ENCODE peak calls at places on chromosomes 6 and 20, in six cellular contexts. One of them, this sample, is unnamed.

GRCh38 chr6:28747631-28748157 is 176.1 kb downstream of the TRIM27 start:
- DNase-seq in left lung: no peak
- DNase-seq in tibial nerve: no peak
- DNase-seq in brain microvascular endothelial cell: peak
- DNase-seq in PC-9: peak
- DNase-seq in NB4: peak
- DNase-seq in this sample: peak

GRCh38 chr6:110270166-110270565 is 88.0 kb downstream of the METTL24 start:
- DNase-seq in left lung: no peak
- DNase-seq in tibial nerve: no peak
- DNase-seq in brain microvascular endothelial cell: no peak
- DNase-seq in PC-9: no peak
- DNase-seq in NB4: no peak
- DNase-seq in this sample: no peak

GRCh38 chr6:105346052-105346451 is 56.8 kb downstream of the PREP start:
- DNase-seq in left lung: no peak
- DNase-seq in tibial nerve: no peak
- DNase-seq in brain microvascular endothelial cell: peak
- DNase-seq in PC-9: peak
- DNase-seq in NB4: no peak
- DNase-seq in this sample: peak

GRCh38 chr6:52973013-52973412 is 22.1 kb downstream of the GSTA4 start:
- DNase-seq in left lung: no peak
- DNase-seq in tibial nerve: no peak
- DNase-seq in brain microvascular endothelial cell: no peak
- DNase-seq in PC-9: no peak
- DNase-seq in NB4: no peak
- DNase-seq in this sample: no peak

GRCh38 chr20:19129976-19130612 is 82.3 kb upstream of the SLC24A3 start:
- DNase-seq in left lung: no peak
- DNase-seq in tibial nerve: no peak
- DNase-seq in brain microvascular endothelial cell: no peak
- DNase-seq in PC-9: no peak
- DNase-seq in NB4: no peak
- DNase-seq in this sample: no peak

GRCh38 chr6:48134246-48134645 is 23.2 kb upstream of the PTCHD4 start:
- DNase-seq in left lung: no peak
- DNase-seq in tibial nerve: no peak
- DNase-seq in brain microvascular endothelial cell: no peak
- DNase-seq in PC-9: no peak
- DNase-seq in NB4: no peak
- DNase-seq in this sample: no peak

GRCh38 chr6:169073311-169073710 is 180.3 kb downstream of the THBS2 start:
- DNase-seq in left lung: no peak
- DNase-seq in tibial nerve: no peak
- DNase-seq in brain microvascular endothelial cell: peak
- DNase-seq in PC-9: no peak
- DNase-seq in NB4: no peak
- DNase-seq in this sample: peak

GRCh38 chr20:56540415-56540814 is 7.4 kb downstream of the FAM209B start:
- DNase-seq in left lung: no peak
- DNase-seq in tibial nerve: no peak
- DNase-seq in brain microvascular endothelial cell: peak
- DNase-seq in PC-9: no peak
- DNase-seq in NB4: peak
- DNase-seq in this sample: peak

GRCh38 chr20:19222520-19223040 is 10.1 kb downstream of the SLC24A3 start:
- DNase-seq in left lung: no peak
- DNase-seq in tibial nerve: no peak
- DNase-seq in brain microvascular endothelial cell: no peak
- DNase-seq in PC-9: no peak
- DNase-seq in NB4: no peak
- DNase-seq in this sample: no peak

GRCh38 chr6:127471379-127472255 is 12.4 kb upstream of the KIAA0408 start:
- DNase-seq in left lung: no peak
- DNase-seq in tibial nerve: no peak
- DNase-seq in brain microvascular endothelial cell: no peak
- DNase-seq in PC-9: no peak
- DNase-seq in NB4: no peak
- DNase-seq in this sample: peak

GRCh38 chr6:12555267-12555666 is 161.3 kb upstream of the PHACTR1 start:
- DNase-seq in left lung: no peak
- DNase-seq in tibial nerve: no peak
- DNase-seq in brain microvascular endothelial cell: peak
- DNase-seq in PC-9: peak
- DNase-seq in NB4: no peak
- DNase-seq in this sample: peak

GRCh38 chr20:62775206-62775605 is 21.1 kb upstream of the MRGBP start:
- DNase-seq in left lung: peak
- DNase-seq in tibial nerve: no peak
- DNase-seq in brain microvascular endothelial cell: no peak
- DNase-seq in PC-9: no peak
- DNase-seq in NB4: no peak
- DNase-seq in this sample: no peak

GRCh38 chr20:64176548-64177419 is 12.5 kb downstream of the MYT1 start:
- DNase-seq in left lung: no peak
- DNase-seq in tibial nerve: no peak
- DNase-seq in brain microvascular endothelial cell: no peak
- DNase-seq in PC-9: no peak
- DNase-seq in NB4: no peak
- DNase-seq in this sample: no peak

GRCh38 chr20:58547527-58548475 is 32.6 kb upstream of the APCDD1L start:
- DNase-seq in left lung: no peak
- DNase-seq in tibial nerve: no peak
- DNase-seq in brain microvascular endothelial cell: peak
- DNase-seq in PC-9: peak
- DNase-seq in NB4: no peak
- DNase-seq in this sample: no peak

GRCh38 chr6:161476711-161477110 is 202.8 kb upstream of the AGPAT4 start:
- DNase-seq in left lung: no peak
- DNase-seq in tibial nerve: no peak
- DNase-seq in brain microvascular endothelial cell: no peak
- DNase-seq in PC-9: no peak
- DNase-seq in NB4: no peak
- DNase-seq in this sample: peak

GRCh38 chr6:54588176-54588575 is 258.4 kb upstream of the FAM83B start:
- DNase-seq in left lung: no peak
- DNase-seq in tibial nerve: no peak
- DNase-seq in brain microvascular endothelial cell: no peak
- DNase-seq in PC-9: no peak
- DNase-seq in NB4: no peak
- DNase-seq in this sample: peak

GRCh38 chr6:2103644-2104523 is 141.5 kb downstream of the GMDS start:
- DNase-seq in left lung: no peak
- DNase-seq in tibial nerve: no peak
- DNase-seq in brain microvascular endothelial cell: peak
- DNase-seq in PC-9: peak
- DNase-seq in NB4: peak
- DNase-seq in this sample: peak

GRCh38 chr6:56004421-56004820 is 129.0 kb upstream of the BMP5 start:
- DNase-seq in left lung: no peak
- DNase-seq in tibial nerve: no peak
- DNase-seq in brain microvascular endothelial cell: peak
- DNase-seq in PC-9: no peak
- DNase-seq in NB4: peak
- DNase-seq in this sample: peak

GRCh38 chr6:24865161-24865560 is 66.4 kb upstream of the ARMH2 start:
- DNase-seq in left lung: no peak
- DNase-seq in tibial nerve: no peak
- DNase-seq in brain microvascular endothelial cell: no peak
- DNase-seq in PC-9: no peak
- DNase-seq in NB4: no peak
- DNase-seq in this sample: no peak

GRCh38 chr6:24861934-24862333 is 63.2 kb upstream of the ARMH2 start:
- DNase-seq in left lung: no peak
- DNase-seq in tibial nerve: no peak
- DNase-seq in brain microvascular endothelial cell: no peak
- DNase-seq in PC-9: no peak
- DNase-seq in NB4: peak
- DNase-seq in this sample: no peak

GRCh38 chr6:24868765-24869164 is 67.0 kb downstream of the RIPOR2 start:
- DNase-seq in left lung: no peak
- DNase-seq in tibial nerve: no peak
- DNase-seq in brain microvascular endothelial cell: no peak
- DNase-seq in PC-9: no peak
- DNase-seq in NB4: no peak
- DNase-seq in this sample: no peak

GRCh38 chr6:24864345-24864744 is 65.6 kb upstream of the ARMH2 start:
- DNase-seq in left lung: no peak
- DNase-seq in tibial nerve: no peak
- DNase-seq in brain microvascular endothelial cell: peak
- DNase-seq in PC-9: no peak
- DNase-seq in NB4: no peak
- DNase-seq in this sample: peak

DNA sequence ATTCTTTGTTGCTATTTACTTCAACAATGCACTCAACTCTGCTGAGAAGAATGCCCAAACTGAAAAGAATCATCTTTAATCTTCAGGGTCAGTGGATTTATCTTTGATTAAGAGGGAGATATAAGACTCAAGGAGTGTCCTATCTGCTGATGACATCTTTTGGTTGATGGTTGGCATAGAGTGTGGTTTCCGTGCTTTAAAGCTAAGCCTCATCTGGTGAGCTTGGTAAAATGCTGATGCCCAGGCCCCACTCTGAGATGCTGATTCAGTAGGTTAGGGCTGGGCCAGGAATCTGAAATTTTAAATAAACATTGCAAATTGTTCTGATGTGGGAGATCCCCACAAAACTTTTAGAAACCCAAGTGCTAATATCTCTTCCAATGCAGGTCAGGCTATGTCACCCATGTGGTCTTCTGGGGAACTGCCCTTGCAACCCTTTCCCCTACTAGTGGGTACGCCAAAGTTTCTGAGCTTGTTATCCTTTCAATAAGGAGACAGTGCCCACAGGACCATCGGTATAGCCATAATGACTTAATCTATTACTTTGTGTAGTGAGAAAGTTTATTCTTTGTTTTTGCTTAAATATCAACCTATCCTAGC is 68.5 kb upstream of the ARMH2 start:
- DNase-seq in left lung: no peak
- DNase-seq in tibial nerve: no peak
- DNase-seq in brain microvascular endothelial cell: no peak
- DNase-seq in PC-9: no peak
- DNase-seq in NB4: no peak
- DNase-seq in this sample: no peak
- TF ChIP-seq CTCF in left lung: no peak
- TF ChIP-seq CTCF in tibial nerve: no peak
- TF ChIP-seq CTCF in brain microvascular endothelial cell: peak
- TF ChIP-seq CTCF in PC-9: no peak
- TF ChIP-seq CTCF in NB4: no peak
- TF ChIP-seq CTCF in this sample: no peak

GRCh38 chr6:165552248-165552736 is 110.7 kb downstream of the PDE10A start:
- DNase-seq in left lung: no peak
- DNase-seq in tibial nerve: no peak
- DNase-seq in brain microvascular endothelial cell: no peak
- DNase-seq in PC-9: no peak
- DNase-seq in NB4: no peak
- DNase-seq in this sample: no peak
- H3K4me3 ChIP-seq in left lung: no peak
- H3K4me3 ChIP-seq in tibial nerve: no peak
- H3K4me3 ChIP-seq in brain microvascular endothelial cell: no peak
- H3K4me3 ChIP-seq in PC-9: no peak
- H3K4me3 ChIP-seq in NB4: no peak
- H3K4me3 ChIP-seq in this sample: no peak

DNA sequence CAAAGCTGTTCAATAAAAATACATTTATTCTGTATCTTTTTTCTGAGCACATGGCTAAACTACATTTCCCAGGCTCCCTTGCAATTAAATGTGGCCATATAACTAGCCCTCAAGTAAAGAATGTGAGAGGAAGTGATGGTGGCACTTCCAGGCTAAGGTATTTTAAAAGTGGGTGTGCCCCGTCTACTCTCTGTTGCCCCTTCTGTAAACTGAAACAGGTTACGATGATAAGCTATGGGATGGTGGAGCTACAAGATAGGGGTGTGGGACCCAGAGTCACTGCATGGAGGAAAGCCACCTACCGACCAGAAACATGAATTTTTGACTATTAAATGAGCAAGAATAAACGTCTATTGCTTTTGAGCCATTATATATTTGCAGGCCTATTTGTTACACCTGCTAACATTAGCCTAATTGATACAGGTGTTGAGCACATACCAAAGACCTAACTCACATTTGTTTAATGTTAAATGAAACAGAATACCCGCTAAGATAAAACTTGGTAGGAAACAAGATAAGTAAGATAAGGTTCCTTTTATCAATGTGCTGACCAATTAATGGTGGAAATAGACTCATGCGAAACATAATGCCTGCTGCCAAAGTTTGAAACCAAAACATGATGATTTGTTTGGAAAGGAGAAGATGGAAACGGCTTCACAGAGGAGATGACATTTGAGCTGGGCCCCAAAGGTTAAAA is 3.0 kb downstream of the FYN start:
- DNase-seq in left lung: no peak
- DNase-seq in tibial nerve: no peak
- DNase-seq in brain microvascular endothelial cell: no peak
- DNase-seq in PC-9: no peak
- DNase-seq in NB4: peak
- DNase-seq in this sample: no peak
- TF ChIP-seq CTCF in left lung: no peak
- TF ChIP-seq CTCF in tibial nerve: no peak
- TF ChIP-seq CTCF in brain microvascular endothelial cell: no peak
- TF ChIP-seq CTCF in PC-9: no peak
- TF ChIP-seq CTCF in NB4: no peak
- TF ChIP-seq CTCF in this sample: no peak

DNA sequence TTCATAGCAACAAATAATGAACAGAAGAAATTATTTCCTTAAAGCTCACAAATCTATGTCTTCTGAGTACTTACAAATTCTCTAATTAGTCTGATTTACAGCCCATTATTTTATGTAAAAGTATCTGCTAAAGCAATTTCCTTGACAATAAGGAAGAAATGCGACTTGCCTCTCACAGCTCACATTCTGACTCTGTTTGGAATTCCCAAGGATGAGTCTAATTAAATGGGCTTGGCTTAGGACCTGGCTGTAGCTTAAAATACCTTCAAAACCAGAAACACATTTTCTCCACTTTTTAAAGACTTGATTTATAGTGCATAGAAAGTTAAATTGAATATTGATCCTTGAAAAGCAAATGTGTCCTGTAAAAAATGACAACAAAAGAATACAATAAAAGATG is 118.7 kb downstream of the MACROD2 start:
- DNase-seq in left lung: no peak
- DNase-seq in tibial nerve: no peak
- DNase-seq in brain microvascular endothelial cell: no peak
- DNase-seq in PC-9: no peak
- DNase-seq in NB4: no peak
- DNase-seq in this sample: no peak
- H3K4me3 ChIP-seq in left lung: no peak
- H3K4me3 ChIP-seq in tibial nerve: no peak
- H3K4me3 ChIP-seq in brain microvascular endothelial cell: no peak
- H3K4me3 ChIP-seq in PC-9: no peak
- H3K4me3 ChIP-seq in NB4: no peak
- H3K4me3 ChIP-seq in this sample: no peak

GRCh38 chr6:41637179-41638001 is 878 bp upstream of the MDFI start:
- DNase-seq in left lung: no peak
- DNase-seq in tibial nerve: no peak
- DNase-seq in brain microvascular endothelial cell: no peak
- DNase-seq in PC-9: peak
- DNase-seq in NB4: no peak
- DNase-seq in this sample: no peak
- TF ChIP-seq CTCF in left lung: no peak
- TF ChIP-seq CTCF in tibial nerve: no peak
- TF ChIP-seq CTCF in brain microvascular endothelial cell: no peak
- TF ChIP-seq CTCF in PC-9: no peak
- TF ChIP-seq CTCF in NB4: no peak
- TF ChIP-seq CTCF in this sample: no peak

This sample was measured in fibroblast of pulmonary artery.